ENCODE peak calls at places on chromosomes 11 and 22, in six cellular contexts. X, F, O, C, A and Y are unnamed samples.

GRCh38 chr11:1920909-1921575 is 1.5 kb downstream of the TNNT3 start:
- DNase-seq in F (no peak), O (no peak), A (no peak), X (no peak), C (no peak), Y (no peak)

GRCh38 chr11:44623716-44624491 is 58.4 kb downstream of the CD82 start:
- DNase-seq in F (no peak), O (no peak), C (no peak), X (no peak), A (no peak), Y (no peak)

GRCh38 chr11:27976262-27976661 is 131.7 kb downstream of the KIF18A start:
- DNase-seq in O (no peak), X (no peak), A (no peak), C (no peak), F (peak; percentile 68), Y (no peak)

GRCh38 chr11:116035972-116036371 is 531.8 kb upstream of the CADM1 start:
- DNase-seq in X (no peak), O (no peak), F (no peak), C (no peak), A (no peak), Y (no peak)

GRCh38 chr11:35138606-35138948 is 394 bp upstream of the CD44 start:
- DNase-seq in C (no peak), O (no peak), A (no peak), F (no peak), X (no peak), Y (no peak)

GRCh38 chr22:49825436-49825835 is 2.2 kb downstream of the BRD1 start:
- DNase-seq in O (no peak), F (peak; percentile 10), A (no peak), X (no peak), C (no peak), Y (no peak)

GRCh38 chr11:79062814-79063762 is 377.7 kb downstream of the TENM4 start:
- DNase-seq in X (no peak), C (no peak), F (no peak), O (no peak), A (no peak), Y (peak; percentile 19)

GRCh38 chr11:57798905-57799559 is 37.4 kb downstream of the CTNND1 start:
- DNase-seq in C (no peak), F (peak; percentile 53), O (no peak), X (peak; percentile 5), A (peak; percentile 67), Y (peak; percentile 89)

GRCh38 chr11:81995907-81996306 is 737.8 kb downstream of the FAM181B start:
- DNase-seq in C (no peak), F (no peak), O (no peak), X (no peak), A (no peak), Y (no peak)

GRCh38 chr22:26592368-26593015 is 2.6 kb upstream of the TPST2 start:
- DNase-seq in A (peak; percentile 67), C (peak; percentile 21), X (no peak), O (no peak), F (no peak), Y (peak; percentile 39)

GRCh38 chr11:34419158-34419557 is 19.6 kb upstream of the CAT start:
- DNase-seq in X (no peak), O (no peak), A (no peak), F (no peak), C (no peak), Y (peak; percentile 30)

GRCh38 chr11:73189315-73189714 is 28.8 kb upstream of the P2RY2 start:
- DNase-seq in O (no peak), F (no peak), A (no peak), C (no peak), X (peak; percentile 12), Y (no peak)

GRCh38 chr11:130817608-130817944 is 98.7 kb downstream of the SNX19 start:
- DNase-seq in C (no peak), A (no peak), X (no peak), O (no peak), F (peak; percentile 71), Y (no peak)

GRCh38 chr11:70881948-70882715 is 370.2 kb downstream of the SHANK2 start:
- DNase-seq in A (peak; percentile 19), X (no peak), O (no peak), F (no peak), C (no peak), Y (no peak)